ENCODE peak calls at places on chromosomes 11 and 22, in four cellular contexts. K, I, P and E are unnamed samples.

GRCh38 chr11:59053387-59053786 is 32.7 kb upstream of the GLYATL1B start:
- DNase-seq in I (peak), K (peak), P (peak), E (peak)

GRCh38 chr22:17891427-17892167 is 117.3 kb upstream of the BID start:
- DNase-seq in P (no peak), I (no peak), K (no peak), E (peak)

GRCh38 chr22:35043932-35044319 is 22.0 kb upstream of the ISX start:
- DNase-seq in I (no peak), K (no peak), P (no peak), E (no peak)

GRCh38 chr11:106409681-106410080 is 332.2 kb downstream of the AASDHPPT start:
- DNase-seq in K (no peak), I (no peak), P (no peak), E (no peak)

GRCh38 chr11:72039108-72039850 is 40.6 kb downstream of the IL18BP start:
- DNase-seq in I (peak), K (peak), P (no peak), E (no peak)

GRCh38 chr11:11344045-11344444 is 9.0 kb downstream of the CSNK2A3 start:
- DNase-seq in P (no peak), I (no peak), K (no peak), E (no peak)

GRCh38 chr22:26168199-26168915 is 905 bp upstream of the SEZ6L start:
- DNase-seq in P (no peak), I (no peak), K (no peak), E (no peak)

GRCh38 chr22:48240165-48240934 is 1477.9 kb downstream of the TBC1D22A start:
- DNase-seq in I (no peak), P (no peak), K (no peak), E (no peak)

GRCh38 chr11:76551400-76551799 is 106.6 kb downstream of the EMSY start:
- DNase-seq in K (no peak), I (no peak), P (no peak), E (no peak)

GRCh38 chr11:14644396-14645246 is 1.0 kb downstream of the PDE3B start:
- DNase-seq in P (peak), I (peak), K (no peak), E (peak)

GRCh38 chr11:104490182-104490581 is 326.2 kb upstream of the PDGFD start:
- DNase-seq in P (no peak), K (no peak), I (peak), E (no peak)

GRCh38 chr22:42994917-42995562 is 19.9 kb downstream of the PACSIN2 start:
- DNase-seq in P (no peak), K (peak), I (peak), E (peak)

GRCh38 chr11:63343130-63343529 is 26.5 kb upstream of the SLC22A9 start:
- DNase-seq in P (no peak), K (no peak), I (no peak), E (no peak)

GRCh38 chr11:59708537-59708936 is 5.1 kb downstream of the OR10V1 start:
- DNase-seq in I (no peak), K (no peak), P (no peak), E (no peak)

GRCh38 chr22:27317961-27318360 is 483.6 kb downstream of the MN1 start:
- DNase-seq in I (no peak), P (no peak), K (no peak), E (no peak)

GRCh38 chr11:7490535-7490934 is 5.2 kb downstream of the OLFML1 start:
- DNase-seq in I (no peak), K (no peak), P (no peak), E (no peak)

GRCh38 chr22:33515733-33516297 is 404.5 kb downstream of the LARGE1 start:
- DNase-seq in K (no peak), P (no peak), I (no peak), E (no peak)

GRCh38 chr11:35146074-35146521 is 7.1 kb downstream of the CD44 start:
- DNase-seq in K (no peak), P (no peak), I (no peak), E (no peak)

GRCh38 chr11:76892305-76892704 is 31.6 kb downstream of the ACER3 start:
- DNase-seq in I (no peak), P (no peak), K (no peak), E (no peak)

GRCh38 chr11:11335043-11335442 is 18.0 kb downstream of the CSNK2A3 start:
- DNase-seq in K (no peak), P (no peak), I (no peak), E (no peak)

GRCh38 chr22:31861226-31861840 is 83.0 kb upstream of the YWHAH start:
- DNase-seq in P (no peak), I (no peak), K (no peak), E (no peak)

GRCh38 chr11:64148200-64148916 is 17.6 kb downstream of the MACROD1 start:
- DNase-seq in P (peak), I (peak), K (peak), E (peak)

GRCh38 chr11:88320149-88320559 is 17.4 kb downstream of the CTSC start:
- DNase-seq in I (no peak), K (no peak), P (no peak), E (no peak)

GRCh38 chr11:77151804-77152513 is 23.9 kb downstream of the MYO7A start:
- DNase-seq in I (no peak), P (no peak), K (no peak), E (no peak)

GRCh38 chr22:41504397-41504796 is 35.5 kb downstream of the ACO2 start:
- DNase-seq in K (no peak), P (no peak), I (no peak), E (no peak)

GRCh38 chr11:86050310-86050709 is 18.6 kb downstream of the PICALM start:
- DNase-seq in I (no peak), P (no peak), K (no peak), E (no peak)

GRCh38 chr11:1628506-1629325 is 859 bp upstream of the KRTAP5-5 start:
- DNase-seq in P (no peak), K (no peak), I (peak), E (peak)

GRCh38 chr22:25835348-25835747 is 93.4 kb downstream of the MYO18B start:
- DNase-seq in K (no peak), P (no peak), I (no peak), E (no peak)

GRCh38 chr11:22193348-22194051 is 615 bp downstream of the ANO5 start:
- DNase-seq in K (no peak), I (peak), P (no peak), E (peak)

GRCh38 chr11:61488651-61489291 is 19.8 kb upstream of the LRRC10B start:
- DNase-seq in I (peak), P (no peak), K (peak), E (peak)

GRCh38 chr11:103035656-103036434 is 56.1 kb downstream of the DCUN1D5 start:
- DNase-seq in I (peak), K (no peak), P (peak), E (no peak)

GRCh38 chr11:57379732-57380131 is 1.2 kb downstream of the PRG3 start:
- DNase-seq in I (no peak), P (no peak), K (no peak), E (no peak)

GRCh38 chr22:41992496-41992895 is 6.1 kb upstream of the WBP2NL start:
- DNase-seq in I (no peak), K (no peak), P (no peak), E (no peak)

GRCh38 chr22:41821449-41822030 is 11.4 kb upstream of the SREBF2 start:
- DNase-seq in P (no peak), I (no peak), K (no peak), E (no peak)

DNA sequence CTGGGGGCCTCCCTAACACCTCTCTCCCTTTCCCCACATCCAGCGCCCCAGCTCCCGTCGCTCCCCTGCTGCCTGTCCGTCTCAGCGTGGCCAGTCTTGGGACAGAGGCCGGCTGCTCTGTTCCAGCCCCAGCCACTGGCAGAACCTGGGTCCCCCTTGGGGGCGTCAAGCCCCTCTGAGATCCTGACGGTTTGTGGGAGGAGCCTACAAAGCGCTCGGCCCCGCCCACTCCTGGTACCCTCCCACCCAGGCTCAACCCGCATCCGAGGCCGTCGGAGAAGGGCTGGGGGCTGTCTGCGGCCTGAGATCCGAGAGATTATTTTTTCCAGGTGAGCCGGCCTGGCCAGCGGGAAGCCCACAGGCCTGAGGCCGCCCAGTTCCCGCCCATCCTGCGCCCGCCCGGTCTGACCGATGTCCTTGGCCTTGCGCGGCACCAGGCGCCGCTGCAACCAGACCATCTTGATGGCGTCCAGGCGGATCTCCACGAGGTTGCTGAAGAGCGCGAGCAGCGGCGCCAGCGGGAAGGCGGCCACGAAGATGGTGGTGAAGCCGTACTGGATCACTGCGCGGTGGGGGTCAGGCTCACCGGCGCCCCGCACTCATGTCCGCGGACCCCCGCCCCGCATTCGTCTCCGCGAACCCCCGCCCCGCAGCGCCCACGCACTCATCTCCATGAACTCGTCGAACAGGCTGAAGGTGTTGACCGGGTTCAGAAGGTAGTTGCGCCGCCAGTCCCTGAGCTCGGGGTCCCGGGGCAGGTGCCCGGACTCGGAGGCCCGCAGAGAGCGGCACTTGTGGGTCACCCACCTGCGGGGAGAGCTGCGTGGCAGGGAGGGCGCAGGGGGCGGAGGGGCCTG is 5.5 kb upstream of the SIGIRR start:
- DNase-seq in I (no peak), P (no peak), K (no peak), E (no peak)
- TF ChIP-seq POLR2A in I (no peak), P (no peak), K (no peak), E (no peak)

DNA sequence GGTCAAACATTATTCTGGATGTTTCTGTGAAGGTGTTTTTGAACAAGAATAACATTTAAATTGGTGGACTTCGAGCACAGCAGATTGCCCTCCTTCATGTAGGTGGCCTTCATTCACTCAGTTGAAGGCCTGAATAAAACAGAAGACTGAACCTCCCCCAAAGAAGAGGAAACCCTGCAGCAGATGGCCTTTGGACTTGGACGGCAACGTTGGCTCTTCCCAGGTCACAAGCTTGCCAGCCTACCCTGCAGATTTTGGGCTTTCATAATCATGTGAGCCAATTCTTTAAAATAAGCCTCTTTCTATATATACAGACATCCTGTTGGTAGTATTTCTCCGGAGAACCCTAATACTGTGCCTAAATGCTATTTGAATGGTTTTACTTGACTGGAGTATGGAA is 432.2 kb upstream of the NARS2 start:
- DNase-seq in K (no peak), P (no peak), I (no peak), E (no peak)
- TF ChIP-seq CTCF in K (no peak), P (no peak), I (no peak), E (no peak)

DNA sequence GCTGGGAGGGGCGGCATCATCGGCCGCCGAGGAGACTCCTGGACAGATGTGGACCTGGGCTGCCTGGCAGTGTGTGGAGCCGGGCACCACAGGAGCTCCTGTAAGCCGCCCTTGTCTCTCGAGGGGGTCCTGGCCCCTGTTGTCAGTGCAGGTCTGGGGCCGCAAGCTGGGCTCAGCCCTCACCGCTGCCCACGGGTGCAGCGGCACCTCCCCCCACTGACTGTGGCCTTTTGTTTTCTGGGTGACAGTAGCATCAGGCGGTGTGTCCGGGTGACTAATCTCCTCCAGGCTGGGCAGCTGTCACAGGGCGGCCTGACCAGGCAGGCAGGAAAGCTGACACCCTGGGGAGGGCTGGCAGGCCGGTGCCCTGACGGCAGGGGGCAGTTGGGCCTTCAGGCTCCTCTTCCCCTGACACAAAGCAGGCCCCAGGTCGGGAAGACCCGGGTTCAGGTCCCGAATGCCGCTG is 16.2 kb downstream of the DGKZ start:
- DNase-seq in K (no peak), P (peak), I (no peak), E (peak)
- TF ChIP-seq POLR2A in K (no peak), P (no peak), I (no peak), E (peak)

DNA sequence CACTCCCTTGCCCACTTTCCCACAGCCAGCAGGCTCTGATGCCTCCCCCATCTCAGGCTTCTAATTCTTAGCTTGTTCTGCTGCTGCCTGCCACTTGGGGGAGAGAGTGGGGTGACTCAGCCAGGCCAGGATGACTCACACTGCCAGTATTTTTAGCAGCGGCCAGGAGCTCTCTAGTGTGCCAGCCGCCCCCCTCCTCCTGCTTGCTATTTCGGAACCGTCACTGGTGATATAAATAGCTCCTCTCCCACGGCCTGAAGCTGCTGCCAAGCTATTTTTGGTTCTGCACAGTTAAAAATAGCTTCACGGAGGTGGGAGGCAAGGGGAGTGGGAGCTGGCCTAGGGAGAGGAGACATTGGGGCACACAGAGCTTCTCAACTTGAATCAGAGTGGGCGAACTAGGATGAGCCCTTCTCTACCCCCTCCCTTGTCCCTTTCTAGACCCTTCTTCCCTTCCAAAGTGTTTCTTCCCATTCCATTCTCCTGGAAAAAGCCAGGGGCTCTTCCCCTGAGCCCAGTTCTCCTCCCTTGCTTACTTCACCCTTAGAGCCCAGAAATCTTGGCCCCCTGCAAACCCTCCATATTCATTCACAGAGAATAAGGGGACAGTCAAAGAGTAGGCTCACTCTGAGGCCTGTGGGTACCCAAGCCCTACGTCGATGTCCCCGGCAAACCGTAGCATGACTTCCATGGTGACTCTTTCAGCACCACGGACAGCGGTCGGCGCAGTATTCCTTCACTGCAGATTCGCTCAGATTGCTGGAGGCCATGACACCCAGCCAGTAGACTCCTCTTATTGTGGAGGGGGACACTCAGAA is 2.5 kb upstream of the NPAS4 start:
- DNase-seq in I (peak), P (peak), K (peak), E (peak)
- TF ChIP-seq CTCF in I (peak), P (peak), K (peak), E (no peak)

GRCh38 chr11:73661035-73661628 is 14.8 kb downstream of the PLEKHB1 start:
- DNase-seq in P (peak), K (peak), I (peak), E (peak)
- TF ChIP-seq POLR2A in P (no peak), K (peak), I (no peak), E (no peak)